ENCODE peak calls at places on chromosomes 4 and X, in six cellular contexts. One of them, this sample, is unnamed.

GRCh38 chrX:65644621-65645287 is 22.7 kb upstream of the MSN start:
- DNase-seq in naive B cell: no peak
- DNase-seq in hepatocyte: peak
- DNase-seq in HS-5: no peak
- DNase-seq in psoas muscle: peak
- DNase-seq in anterior cingulate cortex: peak
- DNase-seq in this sample: peak

GRCh38 chrX:65601530-65602281 is 65.7 kb upstream of the MSN start:
- DNase-seq in hepatocyte: peak
- DNase-seq in HS-5: no peak
- DNase-seq in anterior cingulate cortex: peak
- DNase-seq in naive B cell: no peak
- DNase-seq in psoas muscle: peak
- DNase-seq in this sample: peak

GRCh38 chrX:129116651-129117050 is 406.6 kb downstream of the SMARCA1 start:
- DNase-seq in anterior cingulate cortex: no peak
- DNase-seq in HS-5: no peak
- DNase-seq in psoas muscle: no peak
- DNase-seq in naive B cell: no peak
- DNase-seq in hepatocyte: no peak
- DNase-seq in this sample: no peak

GRCh38 chr4:108013332-108013731 is 23.6 kb downstream of the HADH start:
- DNase-seq in naive B cell: no peak
- DNase-seq in HS-5: no peak
- DNase-seq in hepatocyte: no peak
- DNase-seq in psoas muscle: no peak
- DNase-seq in anterior cingulate cortex: no peak
- DNase-seq in this sample: no peak

GRCh38 chr4:140186651-140187315 is 32.8 kb upstream of the MAML3 start:
- DNase-seq in HS-5: peak
- DNase-seq in anterior cingulate cortex: no peak
- DNase-seq in psoas muscle: no peak
- DNase-seq in naive B cell: no peak
- DNase-seq in hepatocyte: peak
- DNase-seq in this sample: no peak

GRCh38 chrX:93454509-93454908 is 218.9 kb downstream of the NAP1L3 start:
- DNase-seq in psoas muscle: no peak
- DNase-seq in naive B cell: no peak
- DNase-seq in anterior cingulate cortex: no peak
- DNase-seq in HS-5: no peak
- DNase-seq in hepatocyte: no peak
- DNase-seq in this sample: no peak

GRCh38 chrX:154317391-154318000 is 21.9 kb downstream of the TKTL1 start:
- DNase-seq in psoas muscle: no peak
- DNase-seq in HS-5: no peak
- DNase-seq in hepatocyte: peak
- DNase-seq in anterior cingulate cortex: no peak
- DNase-seq in naive B cell: no peak
- DNase-seq in this sample: no peak

GRCh38 chr4:10893417-10893816 is 208.8 kb upstream of the CLNK start:
- DNase-seq in HS-5: no peak
- DNase-seq in anterior cingulate cortex: no peak
- DNase-seq in naive B cell: peak
- DNase-seq in hepatocyte: peak
- DNase-seq in psoas muscle: no peak
- DNase-seq in this sample: no peak

GRCh38 chr4:148649669-148650331 is 207.6 kb upstream of the NR3C2 start:
- DNase-seq in naive B cell: no peak
- DNase-seq in anterior cingulate cortex: no peak
- DNase-seq in HS-5: peak
- DNase-seq in hepatocyte: peak
- DNase-seq in psoas muscle: no peak
- DNase-seq in this sample: no peak

GRCh38 chr4:112836895-112837294 is 200.0 kb downstream of the LARP7 start:
- DNase-seq in hepatocyte: no peak
- DNase-seq in naive B cell: no peak
- DNase-seq in HS-5: no peak
- DNase-seq in psoas muscle: no peak
- DNase-seq in anterior cingulate cortex: no peak
- DNase-seq in this sample: no peak

GRCh38 chr4:57187241-57187640 is 77.1 kb upstream of the IGFBP7 start:
- DNase-seq in naive B cell: no peak
- DNase-seq in anterior cingulate cortex: no peak
- DNase-seq in HS-5: peak
- DNase-seq in psoas muscle: no peak
- DNase-seq in hepatocyte: no peak
- DNase-seq in this sample: no peak

GRCh38 chrX:38006283-38006682 is at the start of gene SYTL5:
- DNase-seq in psoas muscle: no peak
- DNase-seq in naive B cell: no peak
- DNase-seq in HS-5: no peak
- DNase-seq in hepatocyte: peak
- DNase-seq in anterior cingulate cortex: no peak
- DNase-seq in this sample: no peak

GRCh38 chr4:101419324-101420135 is 72.2 kb upstream of the PPP3CA start:
- DNase-seq in naive B cell: no peak
- DNase-seq in HS-5: no peak
- DNase-seq in hepatocyte: peak
- DNase-seq in psoas muscle: no peak
- DNase-seq in anterior cingulate cortex: no peak
- DNase-seq in this sample: peak

GRCh38 chr4:155796031-155796430 is 37.2 kb downstream of the GUCY1B1 start:
- DNase-seq in HS-5: no peak
- DNase-seq in naive B cell: no peak
- DNase-seq in psoas muscle: no peak
- DNase-seq in hepatocyte: peak
- DNase-seq in anterior cingulate cortex: no peak
- DNase-seq in this sample: peak

GRCh38 chrX:154309041-154309775 is 13.6 kb downstream of the TKTL1 start:
- DNase-seq in psoas muscle: no peak
- DNase-seq in HS-5: no peak
- DNase-seq in hepatocyte: no peak
- DNase-seq in anterior cingulate cortex: no peak
- DNase-seq in naive B cell: no peak
- DNase-seq in this sample: no peak

GRCh38 chr4:17884063-17884462 is 73.3 kb downstream of the NCAPG start:
- DNase-seq in psoas muscle: no peak
- DNase-seq in hepatocyte: no peak
- DNase-seq in anterior cingulate cortex: no peak
- DNase-seq in naive B cell: no peak
- DNase-seq in HS-5: peak
- DNase-seq in this sample: no peak

GRCh38 chrX:101462892-101463291 is 22.4 kb upstream of the ARMCX4 start:
- DNase-seq in naive B cell: no peak
- DNase-seq in HS-5: no peak
- DNase-seq in hepatocyte: no peak
- DNase-seq in psoas muscle: no peak
- DNase-seq in anterior cingulate cortex: no peak
- DNase-seq in this sample: no peak

GRCh38 chr4:181150173-181150572 is 1093.0 kb upstream of the TENM3 start:
- DNase-seq in naive B cell: no peak
- DNase-seq in psoas muscle: no peak
- DNase-seq in hepatocyte: no peak
- DNase-seq in HS-5: no peak
- DNase-seq in anterior cingulate cortex: no peak
- DNase-seq in this sample: no peak

GRCh38 chr4:38734886-38735285 is 47.9 kb downstream of the TLR10 start:
- DNase-seq in HS-5: no peak
- DNase-seq in hepatocyte: no peak
- DNase-seq in anterior cingulate cortex: no peak
- DNase-seq in psoas muscle: no peak
- DNase-seq in naive B cell: no peak
- DNase-seq in this sample: no peak

GRCh38 chr4:75542824-75543223 is 13.0 kb upstream of the ODAPH start:
- DNase-seq in hepatocyte: peak
- DNase-seq in naive B cell: no peak
- DNase-seq in anterior cingulate cortex: no peak
- DNase-seq in psoas muscle: no peak
- DNase-seq in HS-5: peak
- DNase-seq in this sample: no peak

GRCh38 chrX:138886769-138887168 is 175.3 kb upstream of the FGF13 start:
- DNase-seq in psoas muscle: no peak
- DNase-seq in naive B cell: no peak
- DNase-seq in HS-5: no peak
- DNase-seq in anterior cingulate cortex: no peak
- DNase-seq in hepatocyte: peak
- DNase-seq in this sample: no peak

GRCh38 chr4:2449511-2450392 is 19.2 kb upstream of the RNF4 start:
- DNase-seq in psoas muscle: peak
- DNase-seq in naive B cell: no peak
- DNase-seq in hepatocyte: no peak
- DNase-seq in anterior cingulate cortex: no peak
- DNase-seq in HS-5: no peak
- DNase-seq in this sample: no peak

GRCh38 chrX:3743821-3744439 is 30.5 kb upstream of the PRKX start:
- DNase-seq in HS-5: no peak
- DNase-seq in naive B cell: peak
- DNase-seq in anterior cingulate cortex: no peak
- DNase-seq in hepatocyte: no peak
- DNase-seq in psoas muscle: no peak
- DNase-seq in this sample: no peak

GRCh38 chr4:79882806-79883205 is 190.2 kb downstream of the ANTXR2 start:
- DNase-seq in HS-5: no peak
- DNase-seq in psoas muscle: no peak
- DNase-seq in naive B cell: no peak
- DNase-seq in hepatocyte: no peak
- DNase-seq in anterior cingulate cortex: no peak
- DNase-seq in this sample: no peak

GRCh38 chr4:54152846-54153600 is 53.1 kb downstream of the GSX2 start:
- DNase-seq in hepatocyte: no peak
- DNase-seq in HS-5: peak
- DNase-seq in naive B cell: no peak
- DNase-seq in psoas muscle: no peak
- DNase-seq in anterior cingulate cortex: no peak
- DNase-seq in this sample: no peak

GRCh38 chr4:180539284-180539683 is 1703.9 kb upstream of the TENM3 start:
- DNase-seq in naive B cell: no peak
- DNase-seq in hepatocyte: no peak
- DNase-seq in HS-5: no peak
- DNase-seq in anterior cingulate cortex: no peak
- DNase-seq in psoas muscle: no peak
- DNase-seq in this sample: no peak

GRCh38 chrX:10482262-10482661 is 138.1 kb downstream of the MID1 start:
- DNase-seq in HS-5: no peak
- DNase-seq in psoas muscle: no peak
- DNase-seq in naive B cell: peak
- DNase-seq in anterior cingulate cortex: no peak
- DNase-seq in hepatocyte: no peak
- DNase-seq in this sample: no peak

GRCh38 chr4:134585972-134586371 is 384.4 kb upstream of the PABPC4L start:
- DNase-seq in HS-5: no peak
- DNase-seq in hepatocyte: no peak
- DNase-seq in psoas muscle: no peak
- DNase-seq in naive B cell: no peak
- DNase-seq in anterior cingulate cortex: no peak
- DNase-seq in this sample: no peak

GRCh38 chr4:119729815-119730643 is 101.4 kb upstream of the PDE5A start:
- DNase-seq in naive B cell: no peak
- DNase-seq in HS-5: peak
- DNase-seq in psoas muscle: no peak
- DNase-seq in hepatocyte: peak
- DNase-seq in anterior cingulate cortex: no peak
- DNase-seq in this sample: no peak

GRCh38 chr4:52051615-52052474 is 741 bp downstream of the SPATA18 start:
- DNase-seq in naive B cell: peak
- DNase-seq in anterior cingulate cortex: peak
- DNase-seq in HS-5: no peak
- DNase-seq in hepatocyte: peak
- DNase-seq in psoas muscle: peak
- DNase-seq in this sample: peak

GRCh38 chr4:104896623-104897296 is 249.9 kb upstream of the TET2 start:
- DNase-seq in hepatocyte: no peak
- DNase-seq in HS-5: no peak
- DNase-seq in naive B cell: no peak
- DNase-seq in anterior cingulate cortex: no peak
- DNase-seq in psoas muscle: no peak
- DNase-seq in this sample: no peak

GRCh38 chr4:102787096-102787867 is 26.5 kb upstream of the MANBA start:
- DNase-seq in HS-5: no peak
- DNase-seq in anterior cingulate cortex: no peak
- DNase-seq in psoas muscle: no peak
- DNase-seq in hepatocyte: no peak
- DNase-seq in naive B cell: no peak
- DNase-seq in this sample: peak

GRCh38 chrX:15855562-15856256 is 1.1 kb upstream of the AP1S2 start:
- DNase-seq in HS-5: no peak
- DNase-seq in hepatocyte: peak
- DNase-seq in psoas muscle: no peak
- DNase-seq in anterior cingulate cortex: no peak
- DNase-seq in naive B cell: peak
- DNase-seq in this sample: peak

GRCh38 chr4:161937596-161937995 is 226.2 kb downstream of the FSTL5 start:
- DNase-seq in hepatocyte: no peak
- DNase-seq in psoas muscle: no peak
- DNase-seq in HS-5: no peak
- DNase-seq in naive B cell: no peak
- DNase-seq in anterior cingulate cortex: no peak
- DNase-seq in this sample: no peak

GRCh38 chr4:70778888-70779422 is 57.2 kb downstream of the RUFY3 start:
- DNase-seq in psoas muscle: no peak
- DNase-seq in hepatocyte: peak
- DNase-seq in naive B cell: no peak
- DNase-seq in anterior cingulate cortex: no peak
- DNase-seq in HS-5: no peak
- DNase-seq in this sample: no peak

GRCh38 chrX:15269618-15270521 is at the start of gene ASB9:
- DNase-seq in psoas muscle: no peak
- DNase-seq in anterior cingulate cortex: no peak
- DNase-seq in HS-5: peak
- DNase-seq in hepatocyte: peak
- DNase-seq in naive B cell: no peak
- DNase-seq in this sample: no peak

GRCh38 chr4:47855350-47855749 is 17.5 kb upstream of the CORIN start:
- DNase-seq in hepatocyte: no peak
- DNase-seq in naive B cell: no peak
- DNase-seq in anterior cingulate cortex: no peak
- DNase-seq in psoas muscle: no peak
- DNase-seq in HS-5: peak
- DNase-seq in this sample: no peak

GRCh38 chr4:159206427-159206871 is 103.6 kb downstream of the RAPGEF2 start:
- DNase-seq in hepatocyte: no peak
- DNase-seq in anterior cingulate cortex: no peak
- DNase-seq in psoas muscle: no peak
- DNase-seq in HS-5: no peak
- DNase-seq in naive B cell: no peak
- DNase-seq in this sample: peak

GRCh38 chr4:98672583-98673281 is 14.3 kb upstream of the TSPAN5 start:
- DNase-seq in psoas muscle: no peak
- DNase-seq in naive B cell: no peak
- DNase-seq in anterior cingulate cortex: no peak
- DNase-seq in hepatocyte: no peak
- DNase-seq in HS-5: no peak
- DNase-seq in this sample: no peak

This sample was measured in MV-4-11.